ENCODE peak calls at places on chromosomes 7 and 10, in eight cellular contexts. H, T, M, J, L, F, N and G are unnamed samples.
A peak's percentile ranks its signal among the peaks of the same experiment; 100 is the strongest.

GRCh38 chr7:128398016-128398840 is 11.6 kb downstream of the IMPDH1 start:
- DNase-seq in H (peak; percentile 79), T (peak; percentile 90), M (no peak), J (peak; percentile 85), L (no peak), F (no peak), N (no peak), G (peak; percentile 45)

GRCh38 chr7:3598855-3599254 is 297.8 kb downstream of the SDK1 start:
- DNase-seq in H (no peak), T (peak; percentile 57), M (no peak), J (no peak), L (no peak), F (no peak), N (no peak), G (no peak)

GRCh38 chr7:86939197-86939814 is 120.1 kb downstream of the ELAPOR2 start:
- DNase-seq in H (peak; percentile 42), T (peak; percentile 36), M (peak; percentile 68), J (peak; percentile 89), L (peak; percentile 6), F (peak; percentile 67), N (peak; percentile 40), G (peak; percentile 76)

GRCh38 chr10:101189461-101190401 is 39.5 kb downstream of the LBX1 start:
- DNase-seq in H (no peak), T (no peak), M (no peak), J (peak; percentile 74), L (no peak), F (no peak), N (no peak), G (no peak)

GRCh38 chr10:92573091-92573797 is 649 bp downstream of the IDE start:
- DNase-seq in H (no peak), T (peak; percentile 64), M (no peak), J (peak; percentile 55), L (no peak), F (no peak), N (no peak), G (no peak)

GRCh38 chr10:84269773-84270172 is 24.9 kb downstream of the RGR start:
- DNase-seq in H (no peak), T (no peak), M (peak; percentile 66), J (no peak), L (no peak), F (no peak), N (no peak), G (no peak)

GRCh38 chr7:44561481-44561880 is 12.2 kb downstream of the DDX56 start:
- DNase-seq in H (no peak), T (no peak), M (no peak), J (no peak), L (no peak), F (no peak), N (no peak), G (no peak)

GRCh38 chr10:16967000-16967865 is 150.0 kb upstream of the RSU1 start:
- DNase-seq in H (no peak), T (no peak), M (no peak), J (no peak), L (no peak), F (no peak), N (no peak), G (peak; percentile 33)

GRCh38 chr10:18418579-18419210 is 232.7 kb downstream of the NSUN6 start:
- DNase-seq in H (no peak), T (no peak), M (no peak), J (no peak), L (peak; percentile 2), F (no peak), N (no peak), G (no peak)

GRCh38 chr10:129761166-129761565 is 202.9 kb downstream of the EBF3 start:
- DNase-seq in H (no peak), T (no peak), M (no peak), J (no peak), L (no peak), F (no peak), N (no peak), G (no peak)

GRCh38 chr10:124648738-124649137 is 95.4 kb downstream of the FAM53B start:
- DNase-seq in H (peak; percentile 84), T (peak; percentile 94), M (no peak), J (no peak), L (peak; percentile 86), F (no peak), N (peak; percentile 33), G (no peak)

GRCh38 chr10:124649209-124649608 is 95.0 kb downstream of the FAM53B start:
- DNase-seq in H (no peak), T (peak; percentile 65), M (no peak), J (no peak), L (peak; percentile 75), F (no peak), N (no peak), G (no peak)

GRCh38 chr10:124648131-124648475 is 96.1 kb downstream of the FAM53B start:
- DNase-seq in H (no peak), T (no peak), M (no peak), J (no peak), L (no peak), F (no peak), N (no peak), G (no peak)

GRCh38 chr10:124646483-124647352 is 97.5 kb downstream of the FAM53B start:
- DNase-seq in H (peak; percentile 68), T (peak; percentile 68), M (no peak), J (no peak), L (peak; percentile 66), F (peak; percentile 43), N (no peak), G (no peak)

DNA sequence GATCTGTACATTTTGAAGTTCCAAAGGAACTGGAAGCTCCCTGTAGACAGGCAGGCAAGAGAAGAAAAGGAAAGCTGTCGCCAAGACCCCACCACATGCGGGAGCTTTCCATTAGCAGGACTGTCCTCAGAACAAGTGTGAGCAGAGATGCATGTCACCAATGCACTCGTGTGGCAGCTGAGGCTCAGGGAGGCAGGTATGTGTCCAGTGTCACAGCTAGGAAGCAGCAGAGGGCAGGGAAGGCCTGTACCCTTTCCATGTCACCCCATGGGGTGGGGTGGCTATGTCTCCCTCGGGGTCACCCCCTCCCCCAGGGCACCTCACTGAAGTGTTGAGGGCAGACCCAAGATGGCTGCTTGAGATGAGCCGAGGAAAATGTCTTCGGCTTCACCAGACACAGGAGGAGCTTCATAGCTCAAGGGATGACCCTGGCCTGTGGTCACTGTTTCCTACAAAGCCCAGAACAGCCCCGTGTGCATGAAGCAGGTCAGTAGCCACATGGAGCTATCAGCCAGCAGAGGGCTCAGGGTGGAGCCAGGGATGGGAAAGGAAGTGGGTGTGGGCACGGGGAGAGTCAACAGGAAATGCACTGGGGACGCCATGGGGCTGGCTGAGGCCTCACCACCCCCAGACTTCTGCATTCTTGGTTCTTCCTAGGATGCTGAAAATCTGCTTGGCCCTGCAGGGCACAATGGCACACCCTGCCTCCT is 96.6 kb downstream of the FAM53B start:
- DNase-seq in H (peak; percentile 72), T (peak; percentile 64), M (peak; percentile 15), J (no peak), L (peak; percentile 67), F (peak; percentile 24), N (peak; percentile 50), G (no peak)
- TF ChIP-seq REST in H (no peak), T (no peak), M (no peak), J (no peak), L (no peak), F (no peak), N (no peak), G (no peak)

DNA sequence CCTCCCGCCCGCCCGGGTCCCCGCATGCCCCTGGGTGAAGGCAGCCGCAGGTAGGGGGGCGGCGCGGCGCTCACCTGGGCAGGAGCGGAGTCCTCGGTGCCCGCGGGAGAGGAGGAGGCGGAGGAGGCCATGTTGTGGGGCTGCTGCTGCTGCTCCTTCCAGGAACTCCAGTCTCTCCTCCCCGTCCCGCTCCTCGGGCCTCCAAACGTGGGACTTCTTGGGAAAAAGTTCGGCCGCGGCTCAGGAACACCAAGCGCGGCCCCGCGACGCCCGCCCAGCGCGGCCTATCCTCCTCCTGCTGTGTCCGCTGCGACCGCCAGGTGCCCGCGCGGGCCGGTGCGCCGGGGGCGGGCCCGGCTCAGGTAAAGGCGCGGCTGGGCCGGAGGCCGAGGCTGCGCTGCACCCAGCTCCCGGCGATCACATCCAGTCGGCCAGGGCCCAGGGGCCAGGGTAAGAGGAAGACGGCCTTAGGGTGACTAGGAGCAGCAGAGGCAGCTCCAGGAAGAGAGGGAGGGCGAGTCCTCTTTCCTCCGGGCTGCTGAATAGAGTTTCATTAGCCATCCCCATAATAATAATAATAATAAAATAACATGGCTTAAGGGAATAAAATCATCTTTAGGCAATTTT is 45.0 kb upstream of the CDK1 start:
- DNase-seq in H (peak; percentile 17), T (peak; percentile 84), M (peak; percentile 39), J (peak; percentile 88), L (no peak), F (no peak), N (no peak), G (no peak)
- TF ChIP-seq CTCF in H (no peak), T (peak; percentile 31), M (peak; percentile 54), J (peak; percentile 16), L (no peak), F (peak; percentile 20), N (no peak), G (peak; percentile 44)

DNA sequence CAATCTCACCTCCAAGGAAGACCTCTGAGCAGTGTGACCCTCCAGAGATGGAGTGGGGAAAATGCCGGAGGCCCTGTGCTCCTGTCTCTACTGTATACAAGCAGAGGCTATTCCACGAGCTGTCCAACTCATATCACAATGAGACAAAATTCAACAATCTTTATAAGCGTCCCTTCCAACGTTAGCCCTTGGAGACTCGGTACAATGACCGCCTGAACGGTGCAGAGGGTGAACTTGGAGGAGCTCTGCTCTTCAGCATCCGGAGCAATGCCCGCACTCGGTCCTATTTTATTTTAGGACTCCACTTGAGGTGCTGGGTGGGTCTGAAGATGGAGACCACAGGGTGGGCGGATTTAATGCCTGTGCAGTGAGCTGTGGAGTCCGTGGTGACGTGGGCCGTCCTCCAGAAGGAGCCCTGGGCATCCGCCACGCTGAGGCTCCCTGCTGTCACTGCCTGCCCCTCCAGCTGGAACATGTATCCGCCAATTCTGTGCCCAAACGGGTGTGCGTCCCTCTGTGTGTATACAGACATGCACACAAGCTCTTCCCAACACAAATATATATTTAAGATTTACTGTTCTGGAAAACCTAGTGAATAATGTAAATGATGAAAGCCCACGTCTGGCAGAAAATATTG is 240.0 kb upstream of the ZMIZ1 start:
- DNase-seq in H (no peak), T (no peak), M (no peak), J (no peak), L (no peak), F (no peak), N (no peak), G (no peak)
- H3K27me3 ChIP-seq in H (peaks cover 15% of the 10 kb centered on the region), T (no peaks in the 10 kb centered on the region), M (no peaks in the 10 kb centered on the region), J (no peaks in the 10 kb centered on the region), L (no peaks in the 10 kb centered on the region), F (peaks cover 23% of the 10 kb centered on the region), N (no peaks in the 10 kb centered on the region), G (no peaks in the 10 kb centered on the region)

DNA sequence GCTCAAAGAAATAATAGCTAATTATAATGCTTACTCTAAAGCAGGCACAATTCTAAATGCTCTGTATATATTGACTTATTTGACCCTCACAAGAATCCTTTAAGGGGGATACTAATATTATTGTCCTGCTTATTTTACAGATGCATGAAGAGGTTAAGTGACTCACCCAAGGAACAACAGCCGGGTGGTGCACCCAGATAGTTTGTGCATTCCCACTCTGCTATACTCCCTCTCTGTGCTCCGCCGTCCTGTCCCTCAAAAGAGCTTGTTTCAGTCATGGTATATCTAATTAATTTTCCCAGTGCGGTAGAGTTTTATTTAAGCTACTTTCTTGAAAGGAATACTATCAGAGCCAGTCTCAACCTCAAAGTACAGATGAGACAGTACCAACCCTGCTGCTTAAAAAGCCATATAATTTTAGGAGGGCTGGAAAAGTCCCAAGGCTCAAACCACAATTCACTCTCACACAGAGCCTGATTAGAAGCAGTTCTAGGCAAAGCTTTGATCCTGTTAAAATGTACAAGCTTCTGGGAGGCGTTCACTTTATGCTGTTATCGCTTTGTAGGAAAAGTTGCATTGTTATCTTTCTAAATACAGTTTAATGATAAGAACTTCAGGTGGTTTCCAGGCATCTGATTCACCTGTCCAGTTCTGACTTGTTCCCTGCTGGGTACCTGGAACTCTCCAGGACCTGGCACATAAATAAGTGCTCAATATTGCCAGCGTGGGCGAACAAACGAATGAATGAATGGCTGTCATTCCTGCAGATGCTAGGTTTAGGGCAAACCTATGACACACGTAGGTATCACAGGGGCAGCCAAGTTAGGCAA is 261.5 kb upstream of the KLF14 start:
- DNase-seq in H (no peak), T (no peak), M (peak; percentile 89), J (no peak), L (no peak), F (no peak), N (no peak), G (no peak)
- TF ChIP-seq REST in H (no peak), T (no peak), M (no peak), J (no peak), L (no peak), F (no peak), N (no peak), G (no peak)